ENCODE peak calls at places on chromosome 15, in four cellular contexts. W is tibial artery; M is GM06990; V is effector CD8-positive, alpha-beta T cell. C is an unnamed sample.

GRCh38 chr15:34582461-34583357 is 742 bp downstream of the GOLGA8B start:
- DNase-seq in W (no peak), M (peak), V (peak), C (no peak)

GRCh38 chr15:98177950-98178848 is 217.7 kb downstream of the ARRDC4 start:
- DNase-seq in W (no peak), V (no peak), M (no peak), C (peak)

GRCh38 chr15:89475688-89476087 is 20.7 kb downstream of the RHCG start:
- DNase-seq in V (no peak), M (no peak), W (no peak), C (no peak)

GRCh38 chr15:58066042-58066867 is 744 bp upstream of the ALDH1A2 start:
- DNase-seq in W (peak), M (peak), V (no peak), C (peak)

GRCh38 chr15:45102226-45102625 is 11.7 kb downstream of the DUOX2 start:
- DNase-seq in V (no peak), M (no peak), W (no peak), C (no peak)

GRCh38 chr15:95511680-95512079 is 818.8 kb upstream of the NR2F2 start:
- DNase-seq in W (no peak), M (no peak), V (no peak), C (peak)

GRCh38 chr15:60788514-60789091 is 309.7 kb upstream of the ICE2 start:
- DNase-seq in M (no peak), V (no peak), W (no peak), C (no peak)

GRCh38 chr15:77126516-77126915 is 55.6 kb upstream of the TSPAN3 start:
- DNase-seq in W (no peak), M (no peak), V (no peak), C (no peak)

GRCh38 chr15:71526061-71526460 is 284.3 kb upstream of the NR2E3 start:
- DNase-seq in W (no peak), M (no peak), V (no peak), C (peak)

GRCh38 chr15:77493324-77493907 is 72.7 kb downstream of the HMG20A start:
- DNase-seq in V (no peak), W (no peak), M (no peak), C (no peak)

GRCh38 chr15:69613182-69613581 is 160.6 kb downstream of the RPLP1 start:
- DNase-seq in M (no peak), W (no peak), V (no peak), C (no peak)

C was measured in GM04504.